ENCODE peak calls at places on chromosomes 12 and 14, in six cellular contexts. W is K562, K is GM12878, G is GM12891, N is HepG2, V is H1. S is an unnamed sample.

GRCh38 chr12:82873951-82874350 is 187.2 kb downstream of the TMTC2 start:
- DNase-seq in W (no peak), K (no peak), G (no peak), N (no peak), V (no peak), S (no peak)

GRCh38 chr14:103522649-103523582 is at the start of gene CKB:
- DNase-seq in W (peak; percentile 82), K (no peak), G (no peak), N (no peak), V (peak; percentile 90), S (no peak)

GRCh38 chr12:107731376-107731775 is 29.6 kb downstream of the PRDM4 start:
- DNase-seq in W (no peak), K (no peak), G (no peak), N (no peak), V (no peak), S (no peak)

GRCh38 chr12:122096591-122097149 is 18.1 kb downstream of the MLXIP start:
- DNase-seq in W (no peak), K (no peak), G (no peak), N (no peak), V (no peak), S (no peak)

GRCh38 chr12:106883421-106883820 is 72.3 kb upstream of the TMEM263 start:
- DNase-seq in W (no peak), K (no peak), G (no peak), N (no peak), V (no peak), S (no peak)

GRCh38 chr14:106657460-106657859 is 1131.1 kb downstream of the TMEM121 start:
- DNase-seq in W (no peak), K (no peak), G (no peak), N (no peak), V (no peak), S (no peak)

GRCh38 chr14:34676516-34677211 is 37.7 kb downstream of the CFL2 start:
- DNase-seq in W (no peak), K (no peak), G (no peak), N (no peak), V (no peak), S (no peak)

GRCh38 chr12:15880721-15881120 is 1.5 kb upstream of the STRAP start:
- DNase-seq in W (no peak), K (no peak), G (no peak), N (no peak), V (no peak), S (no peak)

GRCh38 chr14:66009104-66009503 is 477.1 kb upstream of the CCDC196 start:
- DNase-seq in W (no peak), K (no peak), G (no peak), N (no peak), V (no peak), S (no peak)

GRCh38 chr12:65868133-65868705 is 43.9 kb downstream of the HMGA2 start:
- DNase-seq in W (peak; percentile 9), K (no peak), G (no peak), N (no peak), V (no peak), S (no peak)

GRCh38 chr12:133026996-133027395 is 10.3 kb upstream of the ZNF84 start:
- DNase-seq in W (no peak), K (no peak), G (no peak), N (no peak), V (no peak), S (no peak)

GRCh38 chr12:90816353-90817089 is 138.5 kb downstream of the CCER1 start:
- DNase-seq in W (no peak), K (no peak), G (no peak), N (no peak), V (no peak), S (no peak)

GRCh38 chr12:25550186-25550585 is 2.9 kb downstream of the LMNTD1 start:
- DNase-seq in W (no peak), K (no peak), G (no peak), N (no peak), V (no peak), S (no peak)

GRCh38 chr14:81478446-81478845 is 55.2 kb downstream of the SEL1L start:
- DNase-seq in W (no peak), K (no peak), G (no peak), N (no peak), V (no peak), S (no peak)

GRCh38 chr12:106736051-106736957 is 38.2 kb upstream of the RIC8B start:
- DNase-seq in W (peak; percentile 29), K (no peak), G (no peak), N (peak; percentile 20), V (no peak), S (no peak)

GRCh38 chr12:45369065-45369464 is 153.2 kb downstream of the ANO6 start:
- DNase-seq in W (no peak), K (no peak), G (no peak), N (no peak), V (no peak), S (no peak)

GRCh38 chr12:104354167-104354867 is 50.8 kb downstream of the EID3 start:
- DNase-seq in W (no peak), K (no peak), G (no peak), N (no peak), V (peak; percentile 34), S (no peak)

GRCh38 chr12:104353012-104353981 is 49.8 kb downstream of the EID3 start:
- DNase-seq in W (no peak), K (no peak), G (no peak), N (no peak), V (peak; percentile 32), S (no peak)

GRCh38 chr12:104350211-104350908 is 46.8 kb downstream of the EID3 start:
- DNase-seq in W (no peak), K (no peak), G (no peak), N (no peak), V (no peak), S (no peak)

GRCh38 chr12:104351023-104351983 is 47.8 kb downstream of the EID3 start:
- DNase-seq in W (no peak), K (no peak), G (no peak), N (no peak), V (peak; percentile 47), S (no peak)

GRCh38 chr12:104352106-104352713 is 48.7 kb downstream of the EID3 start:
- DNase-seq in W (no peak), K (no peak), G (no peak), N (no peak), V (peak; percentile 29), S (no peak)
- TF ChIP-seq POLR2A in W (no peak), K (no peak), G (no peak), N (no peak), V (no peak), S (no peak)

GRCh38 chr12:59030415-59030814 is 110.1 kb upstream of the LRIG3 start:
- DNase-seq in W (no peak), K (no peak), G (no peak), N (no peak), V (no peak), S (no peak)
- TF ChIP-seq POLR2AphosphoS5 in W (no peak), K (no peak), G (no peak), N (no peak), V (no peak), S (no peak)

DNA sequence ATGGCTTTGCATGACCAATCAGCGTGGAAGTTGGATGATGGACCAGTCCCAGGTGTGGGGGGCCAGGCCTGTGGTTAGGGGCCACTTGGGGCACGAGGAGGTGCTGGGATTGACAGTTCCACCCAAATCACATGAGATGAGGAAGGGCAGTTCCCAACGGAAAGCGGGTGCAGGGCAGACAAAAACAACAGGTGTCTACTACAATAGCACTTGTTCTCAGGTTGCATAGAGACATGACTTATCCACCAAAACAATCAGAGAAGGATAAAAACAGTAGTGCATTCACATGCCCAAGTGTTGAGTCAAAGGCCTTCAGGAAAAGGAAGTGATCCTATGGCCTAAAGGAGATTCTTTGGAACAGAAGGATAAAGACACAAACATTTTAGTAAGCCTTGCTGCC is 14.6 kb upstream of the EIF2B2 start:
- DNase-seq in W (no peak), K (no peak), G (no peak), N (no peak), V (no peak), S (no peak)
- TF ChIP-seq TAF1 in W (no peak), K (no peak), G (no peak), N (no peak), V (no peak), S (no peak)

GRCh38 chr12:120317258-120318105 is 10.1 kb downstream of the PLA2G1B start:
- DNase-seq in W (peak; percentile 99), K (peak; percentile 97), G (peak; percentile 94), N (peak; percentile 99), V (peak; percentile 100), S (peak; percentile 91)
- TF ChIP-seq POLR2A in W (peak; percentile 93), K (peak; percentile 95), G (peak; percentile 86), N (peak; percentile 90), V (peak; percentile 78), S (peak; percentile 81)

DNA sequence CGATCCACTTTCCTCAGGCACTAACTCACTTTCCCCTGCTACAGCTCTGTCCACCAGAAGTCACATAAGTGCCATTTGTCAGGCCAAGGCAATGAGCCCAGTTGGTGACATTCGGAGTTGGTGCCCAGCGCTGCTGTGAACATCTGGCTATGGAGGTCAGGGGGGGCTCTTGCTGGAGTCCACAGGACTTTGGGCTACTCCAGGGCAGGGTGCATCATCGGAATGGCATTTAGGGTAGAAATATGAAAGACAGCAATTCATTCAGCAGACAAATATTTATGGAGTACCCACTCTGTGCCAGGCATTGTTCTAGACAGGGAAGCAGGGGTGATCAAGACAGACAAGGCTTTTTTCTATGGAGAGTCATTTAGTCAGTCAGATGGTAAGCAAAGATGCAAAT is 1.5 kb upstream of the PPP1CC start:
- DNase-seq in W (no peak), K (no peak), G (no peak), N (peak; percentile 69), V (no peak), S (no peak)
- TF ChIP-seq POLR2AphosphoS5 in W (no peak), K (no peak), G (no peak), N (no peak), V (no peak), S (no peak)

DNA sequence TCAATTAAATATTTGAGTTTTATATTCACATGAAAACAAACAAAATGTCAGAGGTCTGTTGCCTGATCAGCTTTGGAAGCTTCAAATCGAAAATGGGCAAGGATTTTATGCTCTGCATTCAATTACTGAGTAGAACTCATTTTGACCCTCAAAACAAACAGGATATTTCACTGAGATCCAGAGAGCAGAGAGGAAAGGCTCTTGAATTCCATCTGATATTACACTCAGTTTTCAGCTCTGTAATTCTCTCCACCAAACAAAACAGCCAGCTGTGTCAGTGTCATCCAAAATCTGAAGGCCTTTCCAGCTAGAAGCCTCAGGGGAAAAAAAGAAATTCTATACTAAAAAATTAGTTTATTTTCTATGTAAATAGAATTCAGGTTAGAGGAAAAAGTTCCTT is 128.5 kb upstream of the FLRT2 start:
- DNase-seq in W (no peak), K (no peak), G (no peak), N (no peak), V (no peak), S (no peak)
- TF ChIP-seq TAF1 in W (no peak), K (no peak), G (no peak), N (no peak), V (no peak), S (no peak)

GRCh38 chr12:89494411-89495231 is 30.0 kb downstream of the GALNT4 start:
- DNase-seq in W (peak; percentile 39), K (no peak), G (no peak), N (no peak), V (no peak), S (no peak)
- TF ChIP-seq POLR2A in W (no peak), K (no peak), G (no peak), N (no peak), V (no peak), S (no peak)

GRCh38 chr12:22899184-22899583 is 274.2 kb downstream of the ETNK1 start:
- DNase-seq in W (peak; percentile 86), K (no peak), G (no peak), N (no peak), V (no peak), S (no peak)

GRCh38 chr12:22893878-22894277 is 268.9 kb downstream of the ETNK1 start:
- DNase-seq in W (no peak), K (no peak), G (no peak), N (no peak), V (no peak), S (no peak)
- TF ChIP-seq POLR2AphosphoS5 in W (no peak), K (no peak), G (no peak), N (no peak), V (no peak), S (no peak)